ENCODE peak calls at places on chromosomes 11 and 22, in nine cellular contexts. T, C, X, K, U, N, I, W and O are unnamed samples.

GRCh38 chr11:134566311-134566710 is 154.3 kb upstream of the B3GAT1 start:
- DNase-seq in T (no peak), C (no peak), X (no peak), K (no peak), U (no peak), N (no peak), I (no peak), W (no peak), O (no peak)

GRCh38 chr11:36306888-36307287 is 10.8 kb downstream of the PRR5L start:
- DNase-seq in T (no peak), C (no peak), X (no peak), K (peak; percentile 60), U (no peak), N (peak; percentile 62), I (no peak), W (no peak), O (peak; percentile 64)

GRCh38 chr22:39496131-39496838 is 5.8 kb upstream of the MIEF1 start:
- DNase-seq in T (peak; percentile 82), C (peak; percentile 71), X (peak; percentile 81), K (peak; percentile 58), U (no peak), N (peak; percentile 60), I (no peak), W (peak; percentile 57), O (peak; percentile 84)

GRCh38 chr11:11876458-11876857 is 34.7 kb downstream of the USP47 start:
- DNase-seq in T (peak; percentile 24), C (no peak), X (no peak), K (peak; percentile 25), U (no peak), N (no peak), I (no peak), W (no peak), O (peak; percentile 15)

GRCh38 chr11:70590356-70590991 is 192.1 kb downstream of the CTTN start:
- DNase-seq in T (no peak), C (no peak), X (no peak), K (no peak), U (no peak), N (no peak), I (no peak), W (no peak), O (no peak)

GRCh38 chr11:33463059-33463458 is 205.9 kb downstream of the HIPK3 start:
- DNase-seq in T (no peak), C (no peak), X (no peak), K (peak; percentile 68), U (no peak), N (peak; percentile 19), I (no peak), W (peak; percentile 69), O (peak; percentile 57)

GRCh38 chr22:44459041-44459440 is 39.0 kb downstream of the RTL6 start:
- DNase-seq in T (no peak), C (no peak), X (no peak), K (no peak), U (no peak), N (no peak), I (no peak), W (no peak), O (no peak)

GRCh38 chr11:38266691-38267090 is 1668.7 kb upstream of the RAG2 start:
- DNase-seq in T (no peak), C (no peak), X (no peak), K (no peak), U (no peak), N (no peak), I (no peak), W (no peak), O (no peak)

GRCh38 chr11:130144721-130145327 is 14.8 kb upstream of the ST14 start:
- DNase-seq in T (no peak), C (no peak), X (no peak), K (no peak), U (no peak), N (no peak), I (no peak), W (peak; percentile 20), O (no peak)

GRCh38 chr11:35029979-35030378 is 109.0 kb upstream of the CD44 start:
- DNase-seq in T (no peak), C (no peak), X (no peak), K (peak; percentile 95), U (peak; percentile 81), N (peak; percentile 89), I (peak; percentile 42), W (peak; percentile 84), O (peak; percentile 66)

GRCh38 chr11:10322830-10323792 is 18.2 kb downstream of the ADM start:
- DNase-seq in T (peak; percentile 70), C (no peak), X (peak; percentile 74), K (peak; percentile 94), U (no peak), N (peak; percentile 94), I (no peak), W (peak; percentile 93), O (peak; percentile 82)

GRCh38 chr22:46851941-46852340 is 89.5 kb downstream of the TBC1D22A start:
- DNase-seq in T (no peak), C (no peak), X (no peak), K (no peak), U (no peak), N (no peak), I (no peak), W (no peak), O (no peak)

GRCh38 chr22:34403667-34404066 is 483.4 kb upstream of the LARGE1 start:
- DNase-seq in T (no peak), C (no peak), X (no peak), K (no peak), U (no peak), N (no peak), I (no peak), W (no peak), O (no peak)

GRCh38 chr22:44030702-44031082 is 6.6 kb downstream of the PARVB start:
- DNase-seq in T (peak; percentile 37), C (no peak), X (no peak), K (no peak), U (no peak), N (no peak), I (no peak), W (no peak), O (no peak)

DNA sequence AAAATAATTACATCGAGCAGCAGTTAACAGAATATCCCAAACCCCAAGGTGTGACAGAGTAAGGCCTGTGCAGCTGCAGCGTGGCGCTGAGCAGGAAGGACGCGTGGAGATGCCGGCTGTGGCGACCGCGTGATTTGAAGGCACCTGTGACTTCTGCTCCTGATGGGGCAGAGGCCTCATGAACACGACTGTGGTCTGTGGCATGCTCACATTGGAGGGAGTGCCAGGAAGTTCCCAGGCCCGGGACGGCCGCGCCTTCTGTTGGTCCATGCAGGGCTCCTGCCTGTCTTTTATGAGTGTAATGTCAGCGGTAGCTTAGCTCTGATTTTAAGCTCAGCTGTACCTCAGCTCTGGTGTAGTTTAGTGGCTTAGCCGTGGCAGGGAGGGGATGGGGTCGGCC is 50.5 kb downstream of the TPCN2 start:
- DNase-seq in T (no peak), C (no peak), X (no peak), K (no peak), U (no peak), N (no peak), I (no peak), W (no peak), O (no peak)
- H3K4me3 ChIP-seq in T (no peak overlapping the region), C (no peak overlapping the region), X (no peak overlapping the region), K (no peak overlapping the region), U (no peak overlapping the region), N (no peak overlapping the region), I (no peak overlapping the region), W (no peak overlapping the region), O (no peak overlapping the region)

GRCh38 chr11:104337273-104337672 is 173.3 kb upstream of the PDGFD start:
- DNase-seq in T (no peak), C (no peak), X (peak; percentile 8), K (peak; percentile 11), U (no peak), N (no peak), I (no peak), W (no peak), O (peak; percentile 20)
- H3K4me3 ChIP-seq in T (no peak overlapping the region), C (no peak overlapping the region), X (no peak overlapping the region), K (no peak overlapping the region), U (no peak overlapping the region), N (no peak overlapping the region), I (no peak overlapping the region), W (no peak overlapping the region), O (no peak overlapping the region)

GRCh38 chr11:63939351-63939920 is 634 bp downstream of the NAA40 start:
- DNase-seq in T (no peak), C (no peak), X (peak; percentile 24), K (no peak), U (no peak), N (peak; percentile 25), I (no peak), W (no peak), O (peak; percentile 49)
- H3K4me3 ChIP-seq in T (peak overlapping the region; percentile 79), C (peak overlapping the region; percentile 85), X (peak overlapping the region; percentile 52), K (peak overlapping the region; percentile 77), U (peak overlapping the region; percentile 91), N (peak overlapping the region; percentile 86), I (peak overlapping the region; percentile 89), W (peak overlapping the region; percentile 90), O (peak overlapping the region; percentile 89)

GRCh38 chr11:72972541-72973128 is 158.4 kb downstream of the ATG16L2 start:
- DNase-seq in T (no peak), C (no peak), X (no peak), K (peak; percentile 89), U (no peak), N (peak; percentile 63), I (peak; percentile 76), W (peak; percentile 65), O (peak; percentile 58)
- H3K4me3 ChIP-seq in T (no peak overlapping the region), C (no peak overlapping the region), X (no peak overlapping the region), K (no peak overlapping the region), U (no peak overlapping the region), N (no peak overlapping the region), I (no peak overlapping the region), W (no peak overlapping the region), O (no peak overlapping the region)

GRCh38 chr22:50015451-50016307 is 3.1 kb upstream of the IL17REL start:
- DNase-seq in T (no peak), C (no peak), X (no peak), K (no peak), U (no peak), N (no peak), I (no peak), W (no peak), O (no peak)
- H3K4me3 ChIP-seq in T (no peak overlapping the region), C (no peak overlapping the region), X (no peak overlapping the region), K (no peak overlapping the region), U (no peak overlapping the region), N (no peak overlapping the region), I (no peak overlapping the region), W (no peak overlapping the region), O (no peak overlapping the region)

GRCh38 chr22:23147632-23148387 is 2.5 kb downstream of the RAB36 start:
- DNase-seq in T (no peak), C (no peak), X (no peak), K (peak; percentile 36), U (no peak), N (peak; percentile 80), I (peak; percentile 10), W (peak; percentile 90), O (peak; percentile 58)
- H3K4me3 ChIP-seq in T (no peak overlapping the region), C (no peak overlapping the region), X (no peak overlapping the region), K (no peak overlapping the region), U (no peak overlapping the region), N (no peak overlapping the region), I (no peak overlapping the region), W (no peak overlapping the region), O (no peak overlapping the region)